ENCODE peak calls at places on chromosome 9, in seven cellular contexts. J is AG08395, D is C1 segment of cervical spinal cord, Y is NCI-H1092 treated with DMSO at 0.1 percent for 48 hours, G is NCI-H1436, N is SK-MEL-5, T is Right ventricle myocardium superior. H is an unnamed sample.

GRCh38 chr9:37339945-37340344 is 82.6 kb upstream of the GRHPR start:
- DNase-seq in Y (peak; percentile 64), G (no peak), J (no peak), D (no peak), N (no peak), T (no peak), H (no peak)

GRCh38 chr9:81755721-81756120 is 66.4 kb upstream of the TLE1 start:
- DNase-seq in T (no peak), D (no peak), G (no peak), J (no peak), N (no peak), Y (no peak), H (no peak)

GRCh38 chr9:20490246-20490834 is 132.0 kb downstream of the MLLT3 start:
- DNase-seq in J (no peak), T (no peak), D (no peak), G (no peak), Y (no peak), N (no peak), H (no peak)

GRCh38 chr9:111483862-111484563 is at the start of gene ECPAS:
- DNase-seq in D (peak; percentile 64), J (peak; percentile 90), N (peak; percentile 86), T (peak; percentile 83), Y (peak; percentile 47), G (peak; percentile 33), H (peak; percentile 54)

GRCh38 chr9:70127036-70127435 is 83.4 kb downstream of the MAMDC2 start:
- DNase-seq in J (no peak), Y (no peak), G (no peak), N (no peak), D (no peak), T (no peak), H (no peak)

GRCh38 chr9:88775037-88775471 is 216.2 kb upstream of the S1PR3 start:
- DNase-seq in D (no peak), N (no peak), Y (no peak), J (peak; percentile 59), T (no peak), G (no peak), H (no peak)

GRCh38 chr9:37566716-37567115 is 9.5 kb downstream of the FBXO10 start:
- DNase-seq in T (no peak), D (no peak), Y (no peak), J (no peak), G (no peak), N (no peak), H (no peak)

GRCh38 chr9:36008774-36009300 is 27.9 kb upstream of the RECK start:
- DNase-seq in D (no peak), J (peak; percentile 85), Y (peak; percentile 68), T (peak; percentile 59), N (peak; percentile 78), G (peak; percentile 63), H (peak; percentile 70)

GRCh38 chr9:68804911-68805889 is 100.2 kb downstream of the PIP5K1B start:
- DNase-seq in J (no peak), Y (no peak), T (no peak), N (no peak), D (peak; percentile 62), G (no peak), H (no peak)

GRCh38 chr9:134165357-134166315 is 1.3 kb upstream of the RNU6ATAC start:
- DNase-seq in Y (no peak), J (no peak), N (peak; percentile 34), T (peak; percentile 70), G (no peak), D (no peak), H (no peak)

GRCh38 chr9:114273461-114273881 is 49.4 kb upstream of the ORM1 start:
- DNase-seq in D (no peak), T (no peak), N (no peak), G (no peak), Y (no peak), J (no peak), H (no peak)

GRCh38 chr9:88173378-88173999 is 35.2 kb upstream of the SPATA31C2 start:
- DNase-seq in D (no peak), G (no peak), Y (peak; percentile 52), N (peak; percentile 88), T (peak; percentile 55), J (peak; percentile 49), H (peak; percentile 29)

GRCh38 chr9:76162751-76163500 is 231.3 kb downstream of the RFK start:
- DNase-seq in J (peak; percentile 49), Y (no peak), G (no peak), N (no peak), D (no peak), T (no peak), H (peak; percentile 1)

GRCh38 chr9:20929276-20929675 is 102.2 kb downstream of the HACD4 start:
- DNase-seq in Y (no peak), T (no peak), D (peak; percentile 62), J (no peak), G (no peak), N (no peak), H (no peak)

GRCh38 chr9:38437193-38437823 is 13.1 kb upstream of the IGFBPL1 start:
- DNase-seq in D (no peak), N (no peak), G (no peak), Y (no peak), J (peak; percentile 75), T (no peak), H (no peak)

GRCh38 chr9:135136991-135137390 is 49.5 kb downstream of the OLFM1 start:
- DNase-seq in N (no peak), Y (no peak), T (no peak), J (no peak), D (no peak), G (no peak), H (no peak)

GRCh38 chr9:17744786-17745185 is 165.9 kb downstream of the SH3GL2 start:
- DNase-seq in D (no peak), T (no peak), G (no peak), Y (no peak), N (peak; percentile 2), J (no peak), H (no peak)

GRCh38 chr9:135692410-135692809 is 6.9 kb downstream of the SOHLH1 start:
- DNase-seq in D (no peak), T (no peak), Y (no peak), N (no peak), J (no peak), G (no peak), H (no peak)

GRCh38 chr9:133945314-133945975 is 46.7 kb downstream of the VAV2 start:
- DNase-seq in D (no peak), T (peak; percentile 20), G (no peak), J (no peak), N (no peak), Y (no peak), H (no peak)

GRCh38 chr9:81396528-81396927 is 292.8 kb downstream of the TLE1 start:
- DNase-seq in N (peak; percentile 96), D (no peak), J (no peak), Y (peak; percentile 20), G (no peak), T (no peak), H (no peak)

GRCh38 chr9:81543695-81544094 is 145.7 kb downstream of the TLE1 start:
- DNase-seq in N (no peak), J (no peak), Y (no peak), T (no peak), D (no peak), G (no peak), H (no peak)

GRCh38 chr9:20028192-20028848 is 239.5 kb upstream of the SLC24A2 start:
- DNase-seq in T (no peak), G (no peak), N (no peak), D (no peak), J (no peak), Y (no peak), H (no peak)

GRCh38 chr9:38419216-38419615 is 5.0 kb downstream of the IGFBPL1 start:
- DNase-seq in D (no peak), N (no peak), G (no peak), J (no peak), T (no peak), Y (no peak), H (no peak)

GRCh38 chr9:74777136-74777879 is 110.4 kb downstream of the TRPM6 start:
- DNase-seq in T (peak; percentile 70), N (peak; percentile 73), J (peak; percentile 57), Y (peak; percentile 16), D (no peak), G (peak; percentile 49), H (peak; percentile 56)

H was measured in NCI-H1105 treated with DMSO at 0.1 percent for 48 hours.